ENCODE peak calls at places on chromosomes 13 and 19, in eight cellular contexts. One of them, this sample, is unnamed.
A peak's percentile ranks its signal among the peaks of the same experiment; 100 is the strongest.

GRCh38 chr13:33352023-33352422 is 66.5 kb upstream of the STARD13 start:
- DNase-seq in neural progenitor cell: no peak
- DNase-seq in GM23338: no peak
- DNase-seq in hepatocyte: peak; percentile 19
- DNase-seq in HCT116: no peak
- DNase-seq in OCI-LY7: no peak
- DNase-seq in GM23248: no peak
- DNase-seq in MM.1S: no peak
- DNase-seq in this sample: no peak

GRCh38 chr19:36579255-36579654 is 6.2 kb upstream of the ZNF529 start:
- DNase-seq in neural progenitor cell: no peak
- DNase-seq in GM23338: no peak
- DNase-seq in hepatocyte: no peak
- DNase-seq in HCT116: no peak
- DNase-seq in OCI-LY7: no peak
- DNase-seq in GM23248: no peak
- DNase-seq in MM.1S: no peak
- DNase-seq in this sample: no peak

GRCh38 chr19:11848594-11849263 is at the start of gene ZNF439:
- DNase-seq in neural progenitor cell: peak; percentile 80
- DNase-seq in GM23338: peak; percentile 97
- DNase-seq in hepatocyte: peak; percentile 86
- DNase-seq in HCT116: no peak
- DNase-seq in OCI-LY7: peak; percentile 97
- DNase-seq in GM23248: peak; percentile 93
- DNase-seq in MM.1S: peak; percentile 9
- DNase-seq in this sample: peak; percentile 83

GRCh38 chr19:53871448-53871847 is 3.8 kb downstream of the MYADM start:
- DNase-seq in neural progenitor cell: no peak
- DNase-seq in GM23338: no peak
- DNase-seq in hepatocyte: no peak
- DNase-seq in HCT116: no peak
- DNase-seq in OCI-LY7: no peak
- DNase-seq in GM23248: no peak
- DNase-seq in MM.1S: no peak
- DNase-seq in this sample: no peak

GRCh38 chr19:1012334-1012733 is 8.6 kb downstream of the TMEM259 start:
- DNase-seq in neural progenitor cell: no peak
- DNase-seq in GM23338: no peak
- DNase-seq in hepatocyte: no peak
- DNase-seq in HCT116: no peak
- DNase-seq in OCI-LY7: no peak
- DNase-seq in GM23248: no peak
- DNase-seq in MM.1S: no peak
- DNase-seq in this sample: no peak

GRCh38 chr13:89869312-89869711 is 1478.2 kb upstream of the MIR17HG start:
- DNase-seq in neural progenitor cell: no peak
- DNase-seq in GM23338: no peak
- DNase-seq in hepatocyte: no peak
- DNase-seq in HCT116: no peak
- DNase-seq in OCI-LY7: no peak
- DNase-seq in GM23248: no peak
- DNase-seq in MM.1S: no peak
- DNase-seq in this sample: no peak

GRCh38 chr13:105936816-105937215 is 598.6 kb downstream of the EFNB2 start:
- DNase-seq in neural progenitor cell: no peak
- DNase-seq in GM23338: no peak
- DNase-seq in hepatocyte: no peak
- DNase-seq in HCT116: no peak
- DNase-seq in OCI-LY7: no peak
- DNase-seq in GM23248: peak; percentile 5
- DNase-seq in MM.1S: no peak
- DNase-seq in this sample: no peak

GRCh38 chr19:45215391-45216191 is 29.6 kb downstream of the EXOC3L2 start:
- DNase-seq in neural progenitor cell: peak; percentile 47
- DNase-seq in GM23338: peak; percentile 77
- DNase-seq in hepatocyte: peak; percentile 27
- DNase-seq in HCT116: no peak
- DNase-seq in OCI-LY7: no peak
- DNase-seq in GM23248: no peak
- DNase-seq in MM.1S: no peak
- DNase-seq in this sample: peak; percentile 47

GRCh38 chr19:35144600-35145436 is 1.8 kb downstream of the FXYD7 start:
- DNase-seq in neural progenitor cell: peak; percentile 89
- DNase-seq in GM23338: peak; percentile 98
- DNase-seq in hepatocyte: peak; percentile 89
- DNase-seq in HCT116: no peak
- DNase-seq in OCI-LY7: peak; percentile 36
- DNase-seq in GM23248: no peak
- DNase-seq in MM.1S: no peak
- DNase-seq in this sample: peak; percentile 74

GRCh38 chr13:51551446-51551845 is 32.8 kb upstream of the WDFY2 start:
- DNase-seq in neural progenitor cell: no peak
- DNase-seq in GM23338: no peak
- DNase-seq in hepatocyte: no peak
- DNase-seq in HCT116: no peak
- DNase-seq in OCI-LY7: no peak
- DNase-seq in GM23248: no peak
- DNase-seq in MM.1S: no peak
- DNase-seq in this sample: no peak

DNA sequence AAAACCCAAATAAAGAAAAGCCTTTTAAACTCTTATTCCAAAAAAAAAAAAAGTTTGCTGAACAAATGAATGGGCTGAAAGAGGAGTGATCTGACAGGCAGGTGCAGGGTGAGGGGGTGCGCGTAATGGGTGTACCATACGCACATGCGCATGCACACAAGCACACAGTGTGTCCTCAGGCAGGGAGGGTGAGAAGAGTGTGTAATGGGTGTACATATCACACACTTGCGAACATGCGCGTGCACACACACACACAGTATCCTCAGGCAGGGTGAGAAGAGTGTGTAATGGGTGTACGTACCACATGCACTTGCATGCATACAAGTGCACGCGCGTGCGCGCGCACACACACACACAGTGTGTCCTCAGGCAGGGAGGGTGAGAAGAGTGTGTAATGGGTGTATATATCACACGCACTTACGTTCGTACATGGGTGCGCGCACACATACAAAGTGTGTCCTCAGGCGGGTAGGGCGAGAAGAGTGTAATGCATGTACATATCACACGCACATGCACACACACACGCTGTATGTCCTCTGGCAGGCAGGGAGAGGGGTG is 70.2 kb downstream of the CEBPG start:
- DNase-seq in neural progenitor cell: no peak
- DNase-seq in GM23338: no peak
- DNase-seq in hepatocyte: no peak
- DNase-seq in HCT116: no peak
- DNase-seq in OCI-LY7: no peak
- DNase-seq in GM23248: no peak
- DNase-seq in MM.1S: no peak
- DNase-seq in this sample: no peak
- TF ChIP-seq EZH2phosphoT487 in neural progenitor cell: no peak
- TF ChIP-seq EZH2phosphoT487 in GM23338: no peak
- TF ChIP-seq EZH2phosphoT487 in hepatocyte: no peak
- TF ChIP-seq EZH2phosphoT487 in HCT116: no peak
- TF ChIP-seq EZH2phosphoT487 in OCI-LY7: no peak
- TF ChIP-seq EZH2phosphoT487 in GM23248: no peak
- TF ChIP-seq EZH2phosphoT487 in MM.1S: no peak
- TF ChIP-seq EZH2phosphoT487 in this sample: no peak

GRCh38 chr13:28528848-28529247 is 33.9 kb upstream of the FLT1 start:
- DNase-seq in neural progenitor cell: no peak
- DNase-seq in GM23338: no peak
- DNase-seq in hepatocyte: no peak
- DNase-seq in HCT116: no peak
- DNase-seq in OCI-LY7: no peak
- DNase-seq in GM23248: no peak
- DNase-seq in MM.1S: no peak
- DNase-seq in this sample: peak; percentile 34
- H3K4me2 ChIP-seq in neural progenitor cell: no peak overlapping the region
- H3K4me2 ChIP-seq in GM23338: no peak overlapping the region
- H3K4me2 ChIP-seq in hepatocyte: no peak overlapping the region
- H3K4me2 ChIP-seq in HCT116: no peak overlapping the region
- H3K4me2 ChIP-seq in OCI-LY7: no peak overlapping the region
- H3K4me2 ChIP-seq in GM23248: no peak overlapping the region
- H3K4me2 ChIP-seq in MM.1S: no peak overlapping the region
- H3K4me2 ChIP-seq in this sample: no peak overlapping the region

DNA sequence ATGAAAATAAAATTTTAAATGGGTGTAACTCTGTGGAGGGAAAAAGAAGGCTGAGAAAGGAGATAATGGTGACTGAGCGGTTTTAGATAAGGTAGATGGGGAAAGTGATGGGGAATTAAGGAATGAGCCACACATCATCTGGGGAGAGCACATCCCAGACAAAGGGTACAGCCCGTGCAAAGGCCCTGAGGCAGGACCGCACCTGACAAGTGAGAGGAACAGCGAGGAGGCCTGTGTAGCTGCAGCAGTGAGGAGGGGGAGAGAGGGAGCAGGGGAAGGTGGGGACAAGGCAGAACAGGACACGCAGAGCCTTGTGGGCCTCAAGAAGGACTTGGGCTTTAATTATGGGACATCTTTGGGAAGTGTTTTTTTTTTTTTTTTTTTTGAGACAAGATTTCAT is 1.8 kb upstream of the CELF5 start:
- DNase-seq in neural progenitor cell: no peak
- DNase-seq in GM23338: no peak
- DNase-seq in hepatocyte: no peak
- DNase-seq in HCT116: no peak
- DNase-seq in OCI-LY7: no peak
- DNase-seq in GM23248: no peak
- DNase-seq in MM.1S: no peak
- DNase-seq in this sample: no peak
- TF ChIP-seq EZH2phosphoT487 in neural progenitor cell: no peak
- TF ChIP-seq EZH2phosphoT487 in GM23338: no peak
- TF ChIP-seq EZH2phosphoT487 in hepatocyte: no peak
- TF ChIP-seq EZH2phosphoT487 in HCT116: no peak
- TF ChIP-seq EZH2phosphoT487 in OCI-LY7: no peak
- TF ChIP-seq EZH2phosphoT487 in GM23248: no peak
- TF ChIP-seq EZH2phosphoT487 in MM.1S: no peak
- TF ChIP-seq EZH2phosphoT487 in this sample: no peak

GRCh38 chr13:37106642-37107041 is 1.2 kb upstream of the CSNK1A1L start:
- DNase-seq in neural progenitor cell: peak; percentile 19
- DNase-seq in GM23338: peak; percentile 54
- DNase-seq in hepatocyte: no peak
- DNase-seq in HCT116: no peak
- DNase-seq in OCI-LY7: no peak
- DNase-seq in GM23248: no peak
- DNase-seq in MM.1S: no peak
- DNase-seq in this sample: no peak

GRCh38 chr13:37107868-37108267 is 2.4 kb upstream of the CSNK1A1L start:
- DNase-seq in neural progenitor cell: no peak
- DNase-seq in GM23338: no peak
- DNase-seq in hepatocyte: no peak
- DNase-seq in HCT116: no peak
- DNase-seq in OCI-LY7: no peak
- DNase-seq in GM23248: no peak
- DNase-seq in MM.1S: no peak
- DNase-seq in this sample: peak; percentile 55

GRCh38 chr13:37105251-37105714 is at the start of gene CSNK1A1L:
- DNase-seq in neural progenitor cell: no peak
- DNase-seq in GM23338: no peak
- DNase-seq in hepatocyte: no peak
- DNase-seq in HCT116: no peak
- DNase-seq in OCI-LY7: no peak
- DNase-seq in GM23248: no peak
- DNase-seq in MM.1S: no peak
- DNase-seq in this sample: no peak

DNA sequence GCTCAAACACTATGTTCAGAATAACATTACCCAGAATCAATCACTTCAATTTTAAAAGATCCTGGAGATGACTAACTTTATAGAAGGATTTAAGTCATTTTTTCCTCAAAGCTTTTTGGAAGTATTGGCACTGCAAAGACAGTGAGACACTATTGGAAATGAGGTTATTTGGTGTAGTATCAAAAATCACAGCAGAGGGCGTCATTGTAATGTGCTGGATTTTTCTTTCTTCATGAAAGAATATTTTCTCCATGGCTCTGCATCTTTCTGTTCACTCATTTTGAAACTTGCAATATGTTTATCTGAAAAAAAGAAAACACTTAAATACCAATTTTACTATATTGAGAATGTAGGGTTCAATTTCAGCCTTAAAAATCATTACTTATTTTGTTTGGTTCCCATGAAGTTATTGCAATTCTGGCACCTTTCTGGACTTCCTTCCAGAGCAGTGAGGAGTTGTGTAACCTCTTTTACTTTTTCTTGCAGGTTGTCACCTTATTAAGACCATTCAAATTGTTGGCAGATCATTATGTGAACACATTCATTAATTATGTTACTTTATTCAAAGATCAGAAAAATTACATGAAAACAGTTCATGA is 3.7 kb upstream of the CSNK1A1L start:
- DNase-seq in neural progenitor cell: peak; percentile 30
- DNase-seq in GM23338: peak; percentile 58
- DNase-seq in hepatocyte: peak; percentile 60
- DNase-seq in HCT116: no peak
- DNase-seq in OCI-LY7: peak; percentile 27
- DNase-seq in GM23248: peak; percentile 69
- DNase-seq in MM.1S: no peak
- DNase-seq in this sample: peak; percentile 50
- H3K4me2 ChIP-seq in neural progenitor cell: no peak overlapping the region
- H3K4me2 ChIP-seq in GM23338: no peak overlapping the region
- H3K4me2 ChIP-seq in hepatocyte: no peak overlapping the region
- H3K4me2 ChIP-seq in HCT116: no peak overlapping the region
- H3K4me2 ChIP-seq in OCI-LY7: no peak overlapping the region
- H3K4me2 ChIP-seq in GM23248: no peak overlapping the region
- H3K4me2 ChIP-seq in MM.1S: no peak overlapping the region
- H3K4me2 ChIP-seq in this sample: no peak overlapping the region

GRCh38 chr19:14762111-14762510 is 16.2 kb downstream of the ADGRE2 start:
- DNase-seq in neural progenitor cell: no peak
- DNase-seq in GM23338: no peak
- DNase-seq in hepatocyte: no peak
- DNase-seq in HCT116: no peak
- DNase-seq in OCI-LY7: no peak
- DNase-seq in GM23248: no peak
- DNase-seq in MM.1S: no peak
- DNase-seq in this sample: no peak
- TF ChIP-seq EZH2phosphoT487 in neural progenitor cell: no peak
- TF ChIP-seq EZH2phosphoT487 in GM23338: no peak
- TF ChIP-seq EZH2phosphoT487 in hepatocyte: no peak
- TF ChIP-seq EZH2phosphoT487 in HCT116: no peak
- TF ChIP-seq EZH2phosphoT487 in OCI-LY7: no peak
- TF ChIP-seq EZH2phosphoT487 in GM23248: no peak
- TF ChIP-seq EZH2phosphoT487 in MM.1S: no peak
- TF ChIP-seq EZH2phosphoT487 in this sample: no peak

GRCh38 chr13:110329798-110330461 is 22.8 kb downstream of the COL4A2 start:
- DNase-seq in neural progenitor cell: peak; percentile 39
- DNase-seq in GM23338: no peak
- DNase-seq in hepatocyte: no peak
- DNase-seq in HCT116: no peak
- DNase-seq in OCI-LY7: no peak
- DNase-seq in GM23248: peak; percentile 59
- DNase-seq in MM.1S: no peak
- DNase-seq in this sample: no peak
- H3K4me2 ChIP-seq in neural progenitor cell: peak overlapping the region; percentile 32
- H3K4me2 ChIP-seq in GM23338: no peak overlapping the region
- H3K4me2 ChIP-seq in hepatocyte: no peak overlapping the region
- H3K4me2 ChIP-seq in HCT116: no peak overlapping the region
- H3K4me2 ChIP-seq in OCI-LY7: no peak overlapping the region
- H3K4me2 ChIP-seq in GM23248: no peak overlapping the region
- H3K4me2 ChIP-seq in MM.1S: no peak overlapping the region
- H3K4me2 ChIP-seq in this sample: no peak overlapping the region